ENCODE peak calls at places on chromosomes 4 and X, in six cellular contexts. H, Z, K, W, F and A are unnamed samples.
A peak's percentile ranks its signal among the peaks of the same experiment; 100 is the strongest.

GRCh38 chr4:52192697-52193096 is 141.6 kb downstream of the SPATA18 start:
- DNase-seq in Z (no peak), W (no peak), F (no peak), H (no peak), K (no peak), A (no peak)

GRCh38 chr4:81785338-81785737 is 313.6 kb upstream of the RASGEF1B start:
- DNase-seq in H (no peak), W (no peak), F (no peak), Z (no peak), K (no peak), A (no peak)

GRCh38 chr4:41569957-41570356 is 32.0 kb downstream of the LIMCH1 start:
- DNase-seq in H (no peak), Z (no peak), W (no peak), K (peak; percentile 15), F (no peak), A (no peak)

GRCh38 chr4:23058113-23058512 is 365.4 kb downstream of the GBA3 start:
- DNase-seq in F (no peak), Z (no peak), H (no peak), K (no peak), W (no peak), A (no peak)

GRCh38 chrX:20313889-20314288 is 47.2 kb upstream of the RPS6KA3 start:
- DNase-seq in Z (no peak), W (no peak), K (peak; percentile 3), H (no peak), F (no peak), A (no peak)

GRCh38 chr4:118755438-118756226 is 70.4 kb downstream of the METTL14 start:
- DNase-seq in K (no peak), F (no peak), Z (no peak), W (no peak), H (no peak), A (no peak)

GRCh38 chr4:150216725-150217124 is 138.5 kb downstream of the DCLK2 start:
- DNase-seq in K (no peak), H (no peak), F (no peak), Z (no peak), W (peak; percentile 32), A (no peak)

GRCh38 chr4:107619065-107619464 is 101.0 kb downstream of the PAPSS1 start:
- DNase-seq in Z (peak; percentile 78), W (no peak), H (peak; percentile 39), F (no peak), K (no peak), A (no peak)

GRCh38 chrX:118884552-118885138 is 61.0 kb downstream of the ZCCHC12 start:
- DNase-seq in H (no peak), W (no peak), Z (no peak), K (peak; percentile 34), F (no peak), A (peak; percentile 76)

GRCh38 chrX:39519213-39519544 is 578.6 kb downstream of the BCOR start:
- DNase-seq in H (peak; percentile 56), K (peak; percentile 51), Z (no peak), F (no peak), W (no peak), A (no peak)

GRCh38 chrX:40146471-40147398 is 49.0 kb upstream of the BCOR start:
- DNase-seq in F (peak; percentile 8), K (peak; percentile 57), W (no peak), H (no peak), Z (peak; percentile 64), A (no peak)

GRCh38 chr4:89344571-89344970 is 37.0 kb upstream of the GPRIN3 start:
- DNase-seq in K (no peak), F (no peak), Z (no peak), W (no peak), H (no peak), A (no peak)

GRCh38 chr4:139973611-139974010 is 180.4 kb downstream of the MAML3 start:
- DNase-seq in K (no peak), W (no peak), F (no peak), H (no peak), Z (peak; percentile 37), A (no peak)
- H3K27ac ChIP-seq in K (no peak overlapping the region), W (no peak overlapping the region), F (no peak overlapping the region), H (no peak overlapping the region), Z (no peak overlapping the region), A (no peak overlapping the region)

GRCh38 chr4:121062466-121062975 is 9.8 kb downstream of the NDNF start:
- DNase-seq in Z (no peak), K (no peak), W (no peak), F (no peak), H (peak; percentile 46), A (no peak)
- H3K27ac ChIP-seq in Z (no peak overlapping the region), K (no peak overlapping the region), W (no peak overlapping the region), F (no peak overlapping the region), H (no peak overlapping the region), A (no peak overlapping the region)

GRCh38 chr4:146472404-146472803 is 49.3 kb downstream of the SLC10A7 start:
- DNase-seq in H (no peak), Z (peak; percentile 48), F (no peak), W (no peak), K (no peak), A (no peak)
- H3K27ac ChIP-seq in H (no peak overlapping the region), Z (no peak overlapping the region), F (no peak overlapping the region), W (no peak overlapping the region), K (no peak overlapping the region), A (no peak overlapping the region)

GRCh38 chr4:1288786-1289185 is 905 bp upstream of the MAEA start:
- DNase-seq in W (no peak), Z (no peak), K (no peak), F (no peak), H (no peak), A (no peak)
- H3K27ac ChIP-seq in W (peak overlapping the region; percentile 59), Z (no peak overlapping the region), K (peak overlapping the region; percentile 92), F (peak overlapping the region; percentile 84), H (peak overlapping the region; percentile 74), A (peak overlapping the region; percentile 74)